ENCODE peak calls at places on chromosomes 16 and 17, in eight cellular contexts. One of them, this sample, is unnamed.

GRCh38 chr16:62832214-62832613 is 796.0 kb upstream of the CDH8 start:
- DNase-seq in type B pancreatic cell: no peak
- DNase-seq in Caco-2: no peak
- DNase-seq in mucosa of descending colon: no peak
- DNase-seq in Calu3: no peak
- DNase-seq in fibroblast of the aortic adventitia: no peak
- DNase-seq in neural crest cell: no peak
- DNase-seq in BJ: no peak
- DNase-seq in this sample: no peak

GRCh38 chr17:27315322-27315721 is 21.4 kb downstream of the WSB1 start:
- DNase-seq in type B pancreatic cell: no peak
- DNase-seq in Caco-2: no peak
- DNase-seq in mucosa of descending colon: peak; percentile 79
- DNase-seq in Calu3: no peak
- DNase-seq in fibroblast of the aortic adventitia: peak; percentile 94
- DNase-seq in neural crest cell: no peak
- DNase-seq in BJ: peak; percentile 54
- DNase-seq in this sample: no peak

GRCh38 chr17:7313028-7313889 is 1.9 kb downstream of the GPS2 start:
- DNase-seq in type B pancreatic cell: no peak
- DNase-seq in Caco-2: no peak
- DNase-seq in mucosa of descending colon: no peak
- DNase-seq in Calu3: peak; percentile 14
- DNase-seq in fibroblast of the aortic adventitia: no peak
- DNase-seq in neural crest cell: no peak
- DNase-seq in BJ: no peak
- DNase-seq in this sample: no peak

GRCh38 chr16:20884240-20884556 is 16.0 kb downstream of the DCUN1D3 start:
- DNase-seq in type B pancreatic cell: no peak
- DNase-seq in Caco-2: no peak
- DNase-seq in mucosa of descending colon: no peak
- DNase-seq in Calu3: no peak
- DNase-seq in fibroblast of the aortic adventitia: peak; percentile 70
- DNase-seq in neural crest cell: no peak
- DNase-seq in BJ: no peak
- DNase-seq in this sample: no peak

GRCh38 chr17:50071692-50072091 is 15.8 kb downstream of the ITGA3 start:
- DNase-seq in type B pancreatic cell: no peak
- DNase-seq in Caco-2: no peak
- DNase-seq in mucosa of descending colon: no peak
- DNase-seq in Calu3: no peak
- DNase-seq in fibroblast of the aortic adventitia: no peak
- DNase-seq in neural crest cell: no peak
- DNase-seq in BJ: no peak
- DNase-seq in this sample: no peak

GRCh38 chr17:45150911-45151809 is 2.9 kb downstream of the HEXIM1 start:
- DNase-seq in type B pancreatic cell: no peak
- DNase-seq in Caco-2: no peak
- DNase-seq in mucosa of descending colon: no peak
- DNase-seq in Calu3: no peak
- DNase-seq in fibroblast of the aortic adventitia: peak; percentile 35
- DNase-seq in neural crest cell: no peak
- DNase-seq in BJ: no peak
- DNase-seq in this sample: no peak

GRCh38 chr16:22165508-22166285 is 3.4 kb downstream of the SDR42E2 start:
- DNase-seq in type B pancreatic cell: no peak
- DNase-seq in Caco-2: no peak
- DNase-seq in mucosa of descending colon: no peak
- DNase-seq in Calu3: no peak
- DNase-seq in fibroblast of the aortic adventitia: no peak
- DNase-seq in neural crest cell: no peak
- DNase-seq in BJ: no peak
- DNase-seq in this sample: no peak

GRCh38 chr16:3187798-3188674 is at the start of gene OR1F1:
- DNase-seq in type B pancreatic cell: no peak
- DNase-seq in Caco-2: no peak
- DNase-seq in mucosa of descending colon: no peak
- DNase-seq in Calu3: peak; percentile 65
- DNase-seq in fibroblast of the aortic adventitia: peak; percentile 62
- DNase-seq in neural crest cell: peak; percentile 35
- DNase-seq in BJ: no peak
- DNase-seq in this sample: no peak

GRCh38 chr17:17326275-17326875 is 23.2 kb downstream of the NT5M start:
- DNase-seq in type B pancreatic cell: no peak
- DNase-seq in Caco-2: no peak
- DNase-seq in mucosa of descending colon: no peak
- DNase-seq in Calu3: no peak
- DNase-seq in fibroblast of the aortic adventitia: no peak
- DNase-seq in neural crest cell: no peak
- DNase-seq in BJ: no peak
- DNase-seq in this sample: no peak

GRCh38 chr16:67892375-67892774 is 679 bp upstream of the PSKH1 start:
- DNase-seq in type B pancreatic cell: no peak
- DNase-seq in Caco-2: no peak
- DNase-seq in mucosa of descending colon: no peak
- DNase-seq in Calu3: no peak
- DNase-seq in fibroblast of the aortic adventitia: no peak
- DNase-seq in neural crest cell: no peak
- DNase-seq in BJ: no peak
- DNase-seq in this sample: no peak

GRCh38 chr16:86037999-86038922 is 139.3 kb downstream of the IRF8 start:
- DNase-seq in type B pancreatic cell: no peak
- DNase-seq in Caco-2: no peak
- DNase-seq in mucosa of descending colon: peak; percentile 44
- DNase-seq in Calu3: no peak
- DNase-seq in fibroblast of the aortic adventitia: no peak
- DNase-seq in neural crest cell: no peak
- DNase-seq in BJ: no peak
- DNase-seq in this sample: no peak

GRCh38 chr17:29569245-29569950 is 897 bp downstream of the TP53I13 start:
- DNase-seq in type B pancreatic cell: peak; percentile 67
- DNase-seq in Caco-2: no peak
- DNase-seq in mucosa of descending colon: no peak
- DNase-seq in Calu3: no peak
- DNase-seq in fibroblast of the aortic adventitia: no peak
- DNase-seq in neural crest cell: no peak
- DNase-seq in BJ: no peak
- DNase-seq in this sample: no peak

GRCh38 chr16:89890886-89891657 is 17.7 kb downstream of the TCF25 start:
- DNase-seq in type B pancreatic cell: no peak
- DNase-seq in Caco-2: no peak
- DNase-seq in mucosa of descending colon: no peak
- DNase-seq in Calu3: no peak
- DNase-seq in fibroblast of the aortic adventitia: peak; percentile 39
- DNase-seq in neural crest cell: no peak
- DNase-seq in BJ: no peak
- DNase-seq in this sample: no peak

GRCh38 chr17:45291170-45291805 is 25.5 kb downstream of the MAP3K14 start:
- DNase-seq in type B pancreatic cell: no peak
- DNase-seq in Caco-2: no peak
- DNase-seq in mucosa of descending colon: no peak
- DNase-seq in Calu3: no peak
- DNase-seq in fibroblast of the aortic adventitia: no peak
- DNase-seq in neural crest cell: no peak
- DNase-seq in BJ: no peak
- DNase-seq in this sample: no peak

GRCh38 chr17:15380447-15380846 is 39.0 kb upstream of the TEKT3 start:
- DNase-seq in type B pancreatic cell: no peak
- DNase-seq in Caco-2: no peak
- DNase-seq in mucosa of descending colon: no peak
- DNase-seq in Calu3: no peak
- DNase-seq in fibroblast of the aortic adventitia: no peak
- DNase-seq in neural crest cell: no peak
- DNase-seq in BJ: no peak
- DNase-seq in this sample: no peak

GRCh38 chr17:79915850-79916430 is 76.7 kb upstream of the CBX4 start:
- DNase-seq in type B pancreatic cell: no peak
- DNase-seq in Caco-2: peak; percentile 99
- DNase-seq in mucosa of descending colon: peak; percentile 83
- DNase-seq in Calu3: peak; percentile 94
- DNase-seq in fibroblast of the aortic adventitia: peak; percentile 46
- DNase-seq in neural crest cell: no peak
- DNase-seq in BJ: no peak
- DNase-seq in this sample: peak; percentile 52

GRCh38 chr17:20721151-20721550 is 141.6 kb downstream of the CDRT15L2 start:
- DNase-seq in type B pancreatic cell: no peak
- DNase-seq in Caco-2: no peak
- DNase-seq in mucosa of descending colon: no peak
- DNase-seq in Calu3: no peak
- DNase-seq in fibroblast of the aortic adventitia: peak; percentile 6
- DNase-seq in neural crest cell: no peak
- DNase-seq in BJ: no peak
- DNase-seq in this sample: no peak

GRCh38 chr16:17125671-17126070 is 345.1 kb downstream of the XYLT1 start:
- DNase-seq in type B pancreatic cell: no peak
- DNase-seq in Caco-2: no peak
- DNase-seq in mucosa of descending colon: no peak
- DNase-seq in Calu3: no peak
- DNase-seq in fibroblast of the aortic adventitia: no peak
- DNase-seq in neural crest cell: no peak
- DNase-seq in BJ: no peak
- DNase-seq in this sample: no peak

GRCh38 chr17:41523787-41524186 is 4.3 kb downstream of the KRT19 start:
- DNase-seq in type B pancreatic cell: no peak
- DNase-seq in Caco-2: no peak
- DNase-seq in mucosa of descending colon: peak; percentile 62
- DNase-seq in Calu3: peak; percentile 70
- DNase-seq in fibroblast of the aortic adventitia: no peak
- DNase-seq in neural crest cell: no peak
- DNase-seq in BJ: no peak
- DNase-seq in this sample: no peak

GRCh38 chr16:11039726-11040125 is 95.4 kb downstream of the CLEC16A start:
- DNase-seq in type B pancreatic cell: no peak
- DNase-seq in Caco-2: no peak
- DNase-seq in mucosa of descending colon: no peak
- DNase-seq in Calu3: no peak
- DNase-seq in fibroblast of the aortic adventitia: no peak
- DNase-seq in neural crest cell: no peak
- DNase-seq in BJ: no peak
- DNase-seq in this sample: no peak

GRCh38 chr16:11036868-11037410 is 92.6 kb downstream of the CLEC16A start:
- DNase-seq in type B pancreatic cell: no peak
- DNase-seq in Caco-2: no peak
- DNase-seq in mucosa of descending colon: no peak
- DNase-seq in Calu3: no peak
- DNase-seq in fibroblast of the aortic adventitia: no peak
- DNase-seq in neural crest cell: no peak
- DNase-seq in BJ: no peak
- DNase-seq in this sample: no peak

GRCh38 chr16:11038777-11039176 is 94.4 kb downstream of the CLEC16A start:
- DNase-seq in type B pancreatic cell: no peak
- DNase-seq in Caco-2: no peak
- DNase-seq in mucosa of descending colon: no peak
- DNase-seq in Calu3: no peak
- DNase-seq in fibroblast of the aortic adventitia: no peak
- DNase-seq in neural crest cell: no peak
- DNase-seq in BJ: no peak
- DNase-seq in this sample: no peak

GRCh38 chr16:11036040-11036439 is 91.7 kb downstream of the CLEC16A start:
- DNase-seq in type B pancreatic cell: no peak
- DNase-seq in Caco-2: no peak
- DNase-seq in mucosa of descending colon: no peak
- DNase-seq in Calu3: no peak
- DNase-seq in fibroblast of the aortic adventitia: no peak
- DNase-seq in neural crest cell: no peak
- DNase-seq in BJ: no peak
- DNase-seq in this sample: no peak

DNA sequence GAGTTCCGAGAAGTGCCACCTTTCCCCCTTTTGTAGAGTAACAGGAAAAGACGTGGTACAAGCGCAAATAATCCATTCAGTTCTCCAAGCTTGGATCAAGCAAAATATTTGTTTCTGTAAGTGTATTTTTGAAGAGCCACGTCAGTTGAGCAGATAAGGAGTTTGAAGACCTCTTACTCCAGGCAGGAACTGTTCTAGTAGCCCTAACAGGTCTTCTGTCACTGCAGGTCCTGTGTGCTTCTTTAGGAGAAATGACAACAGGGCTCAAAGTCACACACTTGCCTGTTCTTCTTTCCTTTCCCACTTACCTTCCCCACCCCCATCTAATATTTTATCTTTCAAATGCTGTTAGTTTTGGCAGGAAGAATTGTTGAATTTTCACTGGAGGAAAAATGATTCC is 93.9 kb downstream of the CLEC16A start:
- DNase-seq in type B pancreatic cell: no peak
- DNase-seq in Caco-2: no peak
- DNase-seq in mucosa of descending colon: no peak
- DNase-seq in Calu3: no peak
- DNase-seq in fibroblast of the aortic adventitia: no peak
- DNase-seq in neural crest cell: no peak
- DNase-seq in BJ: no peak
- DNase-seq in this sample: no peak
- TF ChIP-seq CTCF in type B pancreatic cell: no peak
- TF ChIP-seq CTCF in Caco-2: no peak
- TF ChIP-seq CTCF in mucosa of descending colon: no peak
- TF ChIP-seq CTCF in Calu3: no peak
- TF ChIP-seq CTCF in fibroblast of the aortic adventitia: no peak
- TF ChIP-seq CTCF in neural crest cell: no peak
- TF ChIP-seq CTCF in BJ: no peak
- TF ChIP-seq CTCF in this sample: no peak

GRCh38 chr16:46562979-46563378 is 58.2 kb downstream of the SHCBP1 start:
- DNase-seq in type B pancreatic cell: no peak
- DNase-seq in Caco-2: no peak
- DNase-seq in mucosa of descending colon: no peak
- DNase-seq in Calu3: no peak
- DNase-seq in fibroblast of the aortic adventitia: no peak
- DNase-seq in neural crest cell: no peak
- DNase-seq in BJ: no peak
- DNase-seq in this sample: no peak
- TF ChIP-seq CTCF in type B pancreatic cell: no peak
- TF ChIP-seq CTCF in Caco-2: no peak
- TF ChIP-seq CTCF in mucosa of descending colon: no peak
- TF ChIP-seq CTCF in Calu3: no peak
- TF ChIP-seq CTCF in fibroblast of the aortic adventitia: no peak
- TF ChIP-seq CTCF in neural crest cell: no peak
- TF ChIP-seq CTCF in BJ: no peak
- TF ChIP-seq CTCF in this sample: no peak

DNA sequence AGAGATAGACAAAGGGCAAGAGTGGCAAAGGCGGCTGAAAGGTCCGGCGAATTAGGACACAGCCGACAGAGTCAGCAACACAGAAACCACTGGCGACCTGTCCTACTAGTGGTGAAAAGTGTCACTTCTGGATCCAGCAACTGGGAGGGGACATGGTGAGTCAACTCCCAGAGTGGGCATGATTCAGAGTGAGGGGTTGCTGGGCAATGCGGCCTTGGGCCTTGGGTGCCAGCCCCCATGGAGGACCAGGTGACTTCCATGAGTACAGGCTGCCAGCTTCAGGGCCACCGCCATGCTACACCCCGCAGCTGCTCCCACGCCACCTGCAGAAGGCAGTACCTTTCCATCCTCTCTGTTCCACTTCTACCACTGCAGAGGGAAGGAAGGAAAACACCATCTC is 110.6 kb downstream of the ZFHX3 start:
- DNase-seq in type B pancreatic cell: no peak
- DNase-seq in Caco-2: no peak
- DNase-seq in mucosa of descending colon: no peak
- DNase-seq in Calu3: no peak
- DNase-seq in fibroblast of the aortic adventitia: no peak
- DNase-seq in neural crest cell: no peak
- DNase-seq in BJ: no peak
- DNase-seq in this sample: no peak
- TF ChIP-seq CTCF in type B pancreatic cell: peak; percentile 30
- TF ChIP-seq CTCF in Caco-2: no peak
- TF ChIP-seq CTCF in mucosa of descending colon: no peak
- TF ChIP-seq CTCF in Calu3: no peak
- TF ChIP-seq CTCF in fibroblast of the aortic adventitia: no peak
- TF ChIP-seq CTCF in neural crest cell: peak; percentile 15
- TF ChIP-seq CTCF in BJ: no peak
- TF ChIP-seq CTCF in this sample: peak; percentile 12

GRCh38 chr16:680967-681745 is 946 bp downstream of the STUB1 start:
- DNase-seq in type B pancreatic cell: no peak
- DNase-seq in Caco-2: no peak
- DNase-seq in mucosa of descending colon: peak; percentile 71
- DNase-seq in Calu3: peak; percentile 62
- DNase-seq in fibroblast of the aortic adventitia: peak; percentile 63
- DNase-seq in neural crest cell: no peak
- DNase-seq in BJ: no peak
- DNase-seq in this sample: no peak
- TF ChIP-seq CTCF in type B pancreatic cell: no peak
- TF ChIP-seq CTCF in Caco-2: no peak
- TF ChIP-seq CTCF in mucosa of descending colon: no peak
- TF ChIP-seq CTCF in Calu3: no peak
- TF ChIP-seq CTCF in fibroblast of the aortic adventitia: no peak
- TF ChIP-seq CTCF in neural crest cell: no peak
- TF ChIP-seq CTCF in BJ: peak; percentile 21
- TF ChIP-seq CTCF in this sample: no peak